ENCODE peak calls at places on chromosome 19, in nine cellular contexts. One of them, this sample, is unnamed.

GRCh38 chr19:7968796-7969559 is 25.5 kb upstream of the TIMM44 start:
- DNase-seq in putamen: no peak
- DNase-seq in stimulated activated CD8-positive, alpha-beta memory T cell treated with anti-CD3 and anti-CD28 coated beads, Interleukin-2, amount 100 ng/mL, for 48 hours: no peak
- DNase-seq in ACHN: no peak
- DNase-seq in GM03348: no peak
- DNase-seq in left ventricle myocardium superior: no peak
- DNase-seq in pancreas: no peak
- DNase-seq in effector memory CD4-positive, alpha-beta T cell: no peak
- DNase-seq in NCI-H2081: no peak
- DNase-seq in this sample: no peak

GRCh38 chr19:2081873-2082810 is 14.0 kb downstream of the MOB3A start:
- DNase-seq in stimulated activated CD8-positive, alpha-beta memory T cell treated with anti-CD3 and anti-CD28 coated beads, Interleukin-2, amount 100 ng/mL, for 48 hours: no peak
- DNase-seq in GM03348: no peak
- DNase-seq in NCI-H2081: no peak
- DNase-seq in ACHN: no peak
- DNase-seq in pancreas: no peak
- DNase-seq in putamen: no peak
- DNase-seq in effector memory CD4-positive, alpha-beta T cell: peak; percentile 42
- DNase-seq in left ventricle myocardium superior: no peak
- DNase-seq in this sample: no peak

GRCh38 chr19:18633321-18633720 is 3.5 kb upstream of the KLHL26 start:
- DNase-seq in left ventricle myocardium superior: no peak
- DNase-seq in putamen: no peak
- DNase-seq in stimulated activated CD8-positive, alpha-beta memory T cell treated with anti-CD3 and anti-CD28 coated beads, Interleukin-2, amount 100 ng/mL, for 48 hours: no peak
- DNase-seq in pancreas: peak; percentile 47
- DNase-seq in NCI-H2081: no peak
- DNase-seq in effector memory CD4-positive, alpha-beta T cell: no peak
- DNase-seq in GM03348: no peak
- DNase-seq in ACHN: no peak
- DNase-seq in this sample: no peak

GRCh38 chr19:19105365-19106060 is 32.8 kb downstream of the TMEM161A start:
- DNase-seq in left ventricle myocardium superior: peak; percentile 78
- DNase-seq in ACHN: no peak
- DNase-seq in stimulated activated CD8-positive, alpha-beta memory T cell treated with anti-CD3 and anti-CD28 coated beads, Interleukin-2, amount 100 ng/mL, for 48 hours: no peak
- DNase-seq in NCI-H2081: no peak
- DNase-seq in GM03348: peak; percentile 60
- DNase-seq in putamen: no peak
- DNase-seq in pancreas: no peak
- DNase-seq in effector memory CD4-positive, alpha-beta T cell: no peak
- DNase-seq in this sample: no peak

GRCh38 chr19:14979498-14980255 is at the start of gene SLC1A6:
- DNase-seq in left ventricle myocardium superior: no peak
- DNase-seq in GM03348: no peak
- DNase-seq in stimulated activated CD8-positive, alpha-beta memory T cell treated with anti-CD3 and anti-CD28 coated beads, Interleukin-2, amount 100 ng/mL, for 48 hours: no peak
- DNase-seq in putamen: no peak
- DNase-seq in pancreas: no peak
- DNase-seq in NCI-H2081: no peak
- DNase-seq in ACHN: no peak
- DNase-seq in effector memory CD4-positive, alpha-beta T cell: no peak
- DNase-seq in this sample: no peak

GRCh38 chr19:29630661-29631060 is 24.6 kb downstream of the POP4 start:
- DNase-seq in NCI-H2081: no peak
- DNase-seq in effector memory CD4-positive, alpha-beta T cell: no peak
- DNase-seq in left ventricle myocardium superior: no peak
- DNase-seq in ACHN: no peak
- DNase-seq in GM03348: peak; percentile 48
- DNase-seq in pancreas: no peak
- DNase-seq in putamen: no peak
- DNase-seq in stimulated activated CD8-positive, alpha-beta memory T cell treated with anti-CD3 and anti-CD28 coated beads, Interleukin-2, amount 100 ng/mL, for 48 hours: no peak
- DNase-seq in this sample: no peak

GRCh38 chr19:13850910-13851753 is 25.8 kb upstream of the NANOS3 start:
- DNase-seq in stimulated activated CD8-positive, alpha-beta memory T cell treated with anti-CD3 and anti-CD28 coated beads, Interleukin-2, amount 100 ng/mL, for 48 hours: no peak
- DNase-seq in ACHN: peak; percentile 94
- DNase-seq in left ventricle myocardium superior: peak; percentile 86
- DNase-seq in NCI-H2081: no peak
- DNase-seq in pancreas: peak; percentile 88
- DNase-seq in effector memory CD4-positive, alpha-beta T cell: peak; percentile 73
- DNase-seq in GM03348: peak; percentile 91
- DNase-seq in putamen: peak; percentile 74
- DNase-seq in this sample: peak; percentile 70

GRCh38 chr19:19459707-19460251 is 54.3 kb downstream of the GATAD2A start:
- DNase-seq in stimulated activated CD8-positive, alpha-beta memory T cell treated with anti-CD3 and anti-CD28 coated beads, Interleukin-2, amount 100 ng/mL, for 48 hours: peak; percentile 53
- DNase-seq in putamen: no peak
- DNase-seq in ACHN: no peak
- DNase-seq in pancreas: no peak
- DNase-seq in effector memory CD4-positive, alpha-beta T cell: peak; percentile 64
- DNase-seq in left ventricle myocardium superior: peak; percentile 68
- DNase-seq in GM03348: peak; percentile 71
- DNase-seq in NCI-H2081: no peak
- DNase-seq in this sample: peak; percentile 55

GRCh38 chr19:3056454-3057016 is 5.8 kb downstream of the TLE5 start:
- DNase-seq in effector memory CD4-positive, alpha-beta T cell: no peak
- DNase-seq in stimulated activated CD8-positive, alpha-beta memory T cell treated with anti-CD3 and anti-CD28 coated beads, Interleukin-2, amount 100 ng/mL, for 48 hours: no peak
- DNase-seq in putamen: no peak
- DNase-seq in left ventricle myocardium superior: no peak
- DNase-seq in GM03348: no peak
- DNase-seq in pancreas: peak; percentile 46
- DNase-seq in NCI-H2081: peak; percentile 87
- DNase-seq in ACHN: no peak
- DNase-seq in this sample: no peak

GRCh38 chr19:13986348-13986904 is 19.7 kb downstream of the RFX1 start:
- DNase-seq in effector memory CD4-positive, alpha-beta T cell: peak; percentile 99
- DNase-seq in pancreas: no peak
- DNase-seq in NCI-H2081: peak; percentile 63
- DNase-seq in stimulated activated CD8-positive, alpha-beta memory T cell treated with anti-CD3 and anti-CD28 coated beads, Interleukin-2, amount 100 ng/mL, for 48 hours: peak; percentile 98
- DNase-seq in putamen: peak; percentile 55
- DNase-seq in left ventricle myocardium superior: peak; percentile 92
- DNase-seq in ACHN: peak; percentile 75
- DNase-seq in GM03348: peak; percentile 97
- DNase-seq in this sample: peak; percentile 98

GRCh38 chr19:397321-397720 is 11.6 kb downstream of the C2CD4C start:
- DNase-seq in GM03348: no peak
- DNase-seq in left ventricle myocardium superior: no peak
- DNase-seq in effector memory CD4-positive, alpha-beta T cell: no peak
- DNase-seq in ACHN: no peak
- DNase-seq in stimulated activated CD8-positive, alpha-beta memory T cell treated with anti-CD3 and anti-CD28 coated beads, Interleukin-2, amount 100 ng/mL, for 48 hours: no peak
- DNase-seq in pancreas: peak; percentile 6
- DNase-seq in putamen: no peak
- DNase-seq in NCI-H2081: no peak
- DNase-seq in this sample: no peak

This sample was measured in activated T-helper 1 cell treated with Interleukin-2 at 50 U/mL for 16 hours.